ENCODE peak calls at places on chromosomes 7 and 10, in nine cellular contexts. One of them, this sample, is unnamed.
A peak's percentile ranks its signal among the peaks of the same experiment; 100 is the strongest.

GRCh38 chr7:38224392-38224791 is 46.3 kb downstream of the STARD3NL start:
- DNase-seq in fibroblast of lung: no peak
- DNase-seq in left lung: no peak
- DNase-seq in neural progenitor cell: no peak
- DNase-seq in OCI-LY7: no peak
- DNase-seq in colonic mucosa: no peak
- DNase-seq in fibroblast of the aortic adventitia: no peak
- DNase-seq in transverse colon: no peak
- DNase-seq in IMR-90: peak; percentile 25
- DNase-seq in this sample: no peak

GRCh38 chr7:43735802-43736603 is 6.7 kb upstream of the COA1 start:
- DNase-seq in fibroblast of lung: no peak
- DNase-seq in left lung: no peak
- DNase-seq in neural progenitor cell: no peak
- DNase-seq in OCI-LY7: no peak
- DNase-seq in colonic mucosa: no peak
- DNase-seq in fibroblast of the aortic adventitia: peak; percentile 76
- DNase-seq in transverse colon: no peak
- DNase-seq in IMR-90: peak; percentile 37
- DNase-seq in this sample: no peak

GRCh38 chr10:130128922-130129321 is 7.3 kb upstream of the GLRX3 start:
- DNase-seq in fibroblast of lung: no peak
- DNase-seq in left lung: no peak
- DNase-seq in neural progenitor cell: peak; percentile 18
- DNase-seq in OCI-LY7: no peak
- DNase-seq in colonic mucosa: no peak
- DNase-seq in fibroblast of the aortic adventitia: no peak
- DNase-seq in transverse colon: no peak
- DNase-seq in IMR-90: no peak
- DNase-seq in this sample: no peak

GRCh38 chr10:99280472-99280871 is 44.8 kb upstream of the HPSE2 start:
- DNase-seq in fibroblast of lung: no peak
- DNase-seq in left lung: no peak
- DNase-seq in neural progenitor cell: no peak
- DNase-seq in OCI-LY7: no peak
- DNase-seq in colonic mucosa: no peak
- DNase-seq in fibroblast of the aortic adventitia: no peak
- DNase-seq in transverse colon: no peak
- DNase-seq in IMR-90: no peak
- DNase-seq in this sample: no peak

GRCh38 chr10:71136036-71136690 is 76.2 kb upstream of the UNC5B start:
- DNase-seq in fibroblast of lung: no peak
- DNase-seq in left lung: no peak
- DNase-seq in neural progenitor cell: no peak
- DNase-seq in OCI-LY7: no peak
- DNase-seq in colonic mucosa: no peak
- DNase-seq in fibroblast of the aortic adventitia: no peak
- DNase-seq in transverse colon: no peak
- DNase-seq in IMR-90: no peak
- DNase-seq in this sample: no peak

GRCh38 chr7:875051-875450 is 1.3 kb upstream of the GET4 start:
- DNase-seq in fibroblast of lung: no peak
- DNase-seq in left lung: no peak
- DNase-seq in neural progenitor cell: peak; percentile 36
- DNase-seq in OCI-LY7: peak; percentile 68
- DNase-seq in colonic mucosa: no peak
- DNase-seq in fibroblast of the aortic adventitia: no peak
- DNase-seq in transverse colon: no peak
- DNase-seq in IMR-90: no peak
- DNase-seq in this sample: no peak

GRCh38 chr7:130940907-130941306 is 206.9 kb upstream of the KLF14 start:
- DNase-seq in fibroblast of lung: peak; percentile 39
- DNase-seq in left lung: no peak
- DNase-seq in neural progenitor cell: no peak
- DNase-seq in OCI-LY7: no peak
- DNase-seq in colonic mucosa: no peak
- DNase-seq in fibroblast of the aortic adventitia: no peak
- DNase-seq in transverse colon: no peak
- DNase-seq in IMR-90: no peak
- DNase-seq in this sample: peak; percentile 38

GRCh38 chr10:20877986-20878979 is 18.8 kb downstream of the NEBL start:
- DNase-seq in fibroblast of lung: peak; percentile 47
- DNase-seq in left lung: no peak
- DNase-seq in neural progenitor cell: no peak
- DNase-seq in OCI-LY7: no peak
- DNase-seq in colonic mucosa: no peak
- DNase-seq in fibroblast of the aortic adventitia: no peak
- DNase-seq in transverse colon: no peak
- DNase-seq in IMR-90: no peak
- DNase-seq in this sample: no peak

GRCh38 chr10:132684164-132684891 is 101.6 kb downstream of the NKX6-2 start:
- DNase-seq in fibroblast of lung: peak; percentile 39
- DNase-seq in left lung: peak; percentile 2
- DNase-seq in neural progenitor cell: no peak
- DNase-seq in OCI-LY7: no peak
- DNase-seq in colonic mucosa: no peak
- DNase-seq in fibroblast of the aortic adventitia: peak; percentile 10
- DNase-seq in transverse colon: no peak
- DNase-seq in IMR-90: peak; percentile 70
- DNase-seq in this sample: peak; percentile 20

GRCh38 chr7:115816318-115816974 is 214.1 kb downstream of the TFEC start:
- DNase-seq in fibroblast of lung: no peak
- DNase-seq in left lung: no peak
- DNase-seq in neural progenitor cell: peak; percentile 28
- DNase-seq in OCI-LY7: no peak
- DNase-seq in colonic mucosa: no peak
- DNase-seq in fibroblast of the aortic adventitia: no peak
- DNase-seq in transverse colon: no peak
- DNase-seq in IMR-90: no peak
- DNase-seq in this sample: no peak

GRCh38 chr10:79241629-79241989 is 105.7 kb upstream of the PPIF start:
- DNase-seq in fibroblast of lung: no peak
- DNase-seq in left lung: no peak
- DNase-seq in neural progenitor cell: no peak
- DNase-seq in OCI-LY7: no peak
- DNase-seq in colonic mucosa: no peak
- DNase-seq in fibroblast of the aortic adventitia: no peak
- DNase-seq in transverse colon: no peak
- DNase-seq in IMR-90: no peak
- DNase-seq in this sample: no peak
- H3K4me3 ChIP-seq in fibroblast of lung: no peak overlapping the region
- H3K4me3 ChIP-seq in left lung: peak overlapping the region; percentile 59
- H3K4me3 ChIP-seq in neural progenitor cell: peak overlapping the region; percentile 82
- H3K4me3 ChIP-seq in OCI-LY7: peak overlapping the region; percentile 76
- H3K4me3 ChIP-seq in colonic mucosa: no peak overlapping the region
- H3K4me3 ChIP-seq in fibroblast of the aortic adventitia: no peak overlapping the region
- H3K4me3 ChIP-seq in transverse colon: no peak overlapping the region
- H3K4me3 ChIP-seq in IMR-90: no peak overlapping the region
- H3K4me3 ChIP-seq in this sample: no peak overlapping the region

DNA sequence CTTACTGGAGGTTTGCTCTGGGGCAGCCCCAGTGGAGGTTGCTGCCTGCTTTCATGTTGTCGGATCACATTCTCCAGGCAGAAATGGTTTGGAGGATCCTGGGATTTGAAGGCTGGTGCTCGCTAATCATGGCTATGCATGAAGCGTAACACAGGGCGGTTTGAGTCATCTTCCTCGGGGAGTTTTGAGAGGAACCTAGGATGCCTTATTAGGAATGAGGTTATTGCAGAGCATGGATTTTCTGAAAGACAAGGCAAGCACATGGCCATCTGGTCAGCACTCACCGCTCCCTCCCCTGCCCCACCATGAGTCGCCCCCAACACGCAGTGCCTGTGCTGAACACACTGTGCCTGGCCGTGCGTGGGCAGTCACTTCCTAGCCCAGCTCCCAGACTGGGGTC is 319.9 kb downstream of the DPP6 start:
- DNase-seq in fibroblast of lung: no peak
- DNase-seq in left lung: no peak
- DNase-seq in neural progenitor cell: no peak
- DNase-seq in OCI-LY7: no peak
- DNase-seq in colonic mucosa: no peak
- DNase-seq in fibroblast of the aortic adventitia: no peak
- DNase-seq in transverse colon: no peak
- DNase-seq in IMR-90: no peak
- DNase-seq in this sample: no peak
- TF ChIP-seq CTCF in fibroblast of lung: no peak
- TF ChIP-seq CTCF in left lung: no peak
- TF ChIP-seq CTCF in neural progenitor cell: no peak
- TF ChIP-seq CTCF in OCI-LY7: no peak
- TF ChIP-seq CTCF in colonic mucosa: no peak
- TF ChIP-seq CTCF in fibroblast of the aortic adventitia: no peak
- TF ChIP-seq CTCF in transverse colon: no peak
- TF ChIP-seq CTCF in IMR-90: no peak
- TF ChIP-seq CTCF in this sample: no peak

DNA sequence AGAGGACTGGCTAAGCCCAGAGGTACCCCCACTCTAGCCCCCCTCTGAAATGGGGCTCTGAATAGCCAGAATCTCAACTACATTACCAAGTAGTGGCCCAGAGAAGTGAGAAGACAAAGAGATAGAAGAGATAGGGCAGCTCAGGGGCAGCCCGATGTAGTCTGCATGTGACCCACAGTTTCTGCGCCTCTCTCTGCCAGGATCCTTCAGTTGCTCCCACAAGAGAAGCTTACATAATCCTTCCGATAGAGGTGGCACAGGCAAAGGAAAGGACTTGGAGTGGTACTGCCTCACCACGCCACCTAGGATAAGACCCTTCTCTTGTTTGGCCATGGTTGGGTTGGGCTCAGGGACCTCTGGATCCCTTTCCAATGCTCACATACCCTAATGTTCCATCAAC is 5.4 kb upstream of the PDE1C start:
- DNase-seq in fibroblast of lung: no peak
- DNase-seq in left lung: no peak
- DNase-seq in neural progenitor cell: no peak
- DNase-seq in OCI-LY7: no peak
- DNase-seq in colonic mucosa: no peak
- DNase-seq in fibroblast of the aortic adventitia: no peak
- DNase-seq in transverse colon: no peak
- DNase-seq in IMR-90: no peak
- DNase-seq in this sample: no peak
- H3K4me3 ChIP-seq in fibroblast of lung: no peak overlapping the region
- H3K4me3 ChIP-seq in left lung: no peak overlapping the region
- H3K4me3 ChIP-seq in neural progenitor cell: no peak overlapping the region
- H3K4me3 ChIP-seq in OCI-LY7: no peak overlapping the region
- H3K4me3 ChIP-seq in colonic mucosa: no peak overlapping the region
- H3K4me3 ChIP-seq in fibroblast of the aortic adventitia: no peak overlapping the region
- H3K4me3 ChIP-seq in transverse colon: no peak overlapping the region
- H3K4me3 ChIP-seq in IMR-90: no peak overlapping the region
- H3K4me3 ChIP-seq in this sample: no peak overlapping the region

GRCh38 chr10:97332586-97333350 is 1.8 kb downstream of the FRAT2 start:
- DNase-seq in fibroblast of lung: peak; percentile 89
- DNase-seq in left lung: peak; percentile 71
- DNase-seq in neural progenitor cell: peak; percentile 62
- DNase-seq in OCI-LY7: no peak
- DNase-seq in colonic mucosa: peak; percentile 66
- DNase-seq in fibroblast of the aortic adventitia: peak; percentile 77
- DNase-seq in transverse colon: peak; percentile 59
- DNase-seq in IMR-90: peak; percentile 87
- DNase-seq in this sample: peak; percentile 83
- TF ChIP-seq CTCF in fibroblast of lung: peak; percentile 64
- TF ChIP-seq CTCF in left lung: no peak
- TF ChIP-seq CTCF in neural progenitor cell: no peak
- TF ChIP-seq CTCF in OCI-LY7: no peak
- TF ChIP-seq CTCF in colonic mucosa: no peak
- TF ChIP-seq CTCF in fibroblast of the aortic adventitia: peak; percentile 47
- TF ChIP-seq CTCF in transverse colon: peak; percentile 13
- TF ChIP-seq CTCF in IMR-90: peak; percentile 66
- TF ChIP-seq CTCF in this sample: peak; percentile 52

DNA sequence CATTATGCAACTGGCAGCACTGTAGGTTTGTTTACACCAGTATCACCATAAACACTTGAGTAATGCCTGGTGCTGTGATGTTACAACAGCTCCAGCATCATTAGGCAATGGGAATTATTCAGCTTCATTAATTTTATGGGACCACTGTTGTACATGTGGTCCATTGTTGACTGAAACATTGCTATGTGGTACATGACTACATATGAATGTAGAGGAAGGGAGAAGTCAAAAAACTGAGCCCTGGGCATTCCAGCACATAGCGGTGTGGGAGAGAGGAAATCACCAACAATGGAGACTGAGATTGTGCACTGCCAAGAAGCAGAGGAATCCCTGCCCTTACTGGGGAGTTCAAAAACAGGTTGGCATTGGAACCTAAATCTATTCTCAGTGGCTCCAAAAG is 89.0 kb downstream of the TRIM24 start:
- DNase-seq in fibroblast of lung: peak; percentile 6
- DNase-seq in left lung: no peak
- DNase-seq in neural progenitor cell: no peak
- DNase-seq in OCI-LY7: no peak
- DNase-seq in colonic mucosa: no peak
- DNase-seq in fibroblast of the aortic adventitia: no peak
- DNase-seq in transverse colon: no peak
- DNase-seq in IMR-90: no peak
- DNase-seq in this sample: no peak
- H3K4me3 ChIP-seq in fibroblast of lung: no peak overlapping the region
- H3K4me3 ChIP-seq in left lung: no peak overlapping the region
- H3K4me3 ChIP-seq in neural progenitor cell: no peak overlapping the region
- H3K4me3 ChIP-seq in OCI-LY7: no peak overlapping the region
- H3K4me3 ChIP-seq in colonic mucosa: no peak overlapping the region
- H3K4me3 ChIP-seq in fibroblast of the aortic adventitia: no peak overlapping the region
- H3K4me3 ChIP-seq in transverse colon: no peak overlapping the region
- H3K4me3 ChIP-seq in IMR-90: no peak overlapping the region
- H3K4me3 ChIP-seq in this sample: no peak overlapping the region

DNA sequence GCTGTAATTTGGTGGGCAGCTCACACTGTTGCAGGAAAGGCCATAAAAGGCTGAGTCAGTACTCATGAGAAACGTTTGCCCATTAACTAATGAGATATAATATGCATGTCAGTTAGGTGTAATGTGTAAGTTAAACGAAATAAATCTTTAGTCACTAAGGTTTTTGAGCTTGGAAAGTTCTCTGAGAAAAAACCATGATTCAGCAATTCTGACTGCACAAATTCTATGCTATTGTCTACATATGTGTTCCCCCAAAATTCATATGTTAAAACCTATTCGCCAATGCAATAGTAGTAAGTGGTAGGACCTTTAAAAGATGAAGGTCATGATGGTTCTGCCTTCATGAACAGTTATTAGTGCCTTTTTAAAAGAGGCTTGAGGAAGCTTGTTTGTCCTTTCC is 559.7 kb upstream of the LRRTM3 start:
- DNase-seq in fibroblast of lung: no peak
- DNase-seq in left lung: no peak
- DNase-seq in neural progenitor cell: no peak
- DNase-seq in OCI-LY7: no peak
- DNase-seq in colonic mucosa: no peak
- DNase-seq in fibroblast of the aortic adventitia: no peak
- DNase-seq in transverse colon: no peak
- DNase-seq in IMR-90: no peak
- DNase-seq in this sample: no peak
- TF ChIP-seq CTCF in fibroblast of lung: no peak
- TF ChIP-seq CTCF in left lung: no peak
- TF ChIP-seq CTCF in neural progenitor cell: no peak
- TF ChIP-seq CTCF in OCI-LY7: no peak
- TF ChIP-seq CTCF in colonic mucosa: no peak
- TF ChIP-seq CTCF in fibroblast of the aortic adventitia: no peak
- TF ChIP-seq CTCF in transverse colon: no peak
- TF ChIP-seq CTCF in IMR-90: no peak
- TF ChIP-seq CTCF in this sample: no peak

GRCh38 chr7:2405201-2405600 is 1.8 kb downstream of the CHST12 start:
- DNase-seq in fibroblast of lung: no peak
- DNase-seq in left lung: no peak
- DNase-seq in neural progenitor cell: no peak
- DNase-seq in OCI-LY7: no peak
- DNase-seq in colonic mucosa: no peak
- DNase-seq in fibroblast of the aortic adventitia: no peak
- DNase-seq in transverse colon: no peak
- DNase-seq in IMR-90: no peak
- DNase-seq in this sample: no peak
- H3K4me3 ChIP-seq in fibroblast of lung: no peak overlapping the region
- H3K4me3 ChIP-seq in left lung: peak overlapping the region; percentile 86
- H3K4me3 ChIP-seq in neural progenitor cell: no peak overlapping the region
- H3K4me3 ChIP-seq in OCI-LY7: peak overlapping the region; percentile 91
- H3K4me3 ChIP-seq in colonic mucosa: no peak overlapping the region
- H3K4me3 ChIP-seq in fibroblast of the aortic adventitia: no peak overlapping the region
- H3K4me3 ChIP-seq in transverse colon: no peak overlapping the region
- H3K4me3 ChIP-seq in IMR-90: no peak overlapping the region
- H3K4me3 ChIP-seq in this sample: no peak overlapping the region

GRCh38 chr7:30469303-30469702 is 9.3 kb downstream of the NOD1 start:
- DNase-seq in fibroblast of lung: peak; percentile 99
- DNase-seq in left lung: peak; percentile 83
- DNase-seq in neural progenitor cell: peak; percentile 85
- DNase-seq in OCI-LY7: no peak
- DNase-seq in colonic mucosa: peak; percentile 67
- DNase-seq in fibroblast of the aortic adventitia: peak; percentile 100
- DNase-seq in transverse colon: peak; percentile 71
- DNase-seq in IMR-90: peak; percentile 99
- DNase-seq in this sample: peak; percentile 99
- TF ChIP-seq CTCF in fibroblast of lung: peak; percentile 67
- TF ChIP-seq CTCF in left lung: no peak
- TF ChIP-seq CTCF in neural progenitor cell: peak; percentile 55
- TF ChIP-seq CTCF in OCI-LY7: peak; percentile 11
- TF ChIP-seq CTCF in colonic mucosa: peak; percentile 23
- TF ChIP-seq CTCF in fibroblast of the aortic adventitia: peak; percentile 79
- TF ChIP-seq CTCF in transverse colon: peak; percentile 36
- TF ChIP-seq CTCF in IMR-90: peak; percentile 72
- TF ChIP-seq CTCF in this sample: peak; percentile 64